ENCODE peak calls at places on chromosome 5, in ten cellular contexts. One of them, this sample, is unnamed.

GRCh38 chr5:97550164-97550563 is 367.1 kb upstream of the RIOK2 start:
- DNase-seq in T1000: no peak
- DNase-seq in activated effector memory CD4-positive, alpha-beta T cell treated with Interleukin-2 at 50 U/mL for 16 hours: no peak
- DNase-seq in hepatocyte: no peak
- DNase-seq in nephron progenitor cell: no peak
- DNase-seq in fibroblast of the aortic adventitia: peak; percentile 28
- DNase-seq in NCI-H774: no peak
- DNase-seq in HT1080: peak; percentile 62
- DNase-seq in mesendoderm: peak; percentile 42
- DNase-seq in SJSA1: no peak
- DNase-seq in this sample: peak; percentile 56

GRCh38 chr5:180438785-180439780 is 55.1 kb upstream of the CNOT6 start:
- DNase-seq in T1000: no peak
- DNase-seq in activated effector memory CD4-positive, alpha-beta T cell treated with Interleukin-2 at 50 U/mL for 16 hours: no peak
- DNase-seq in hepatocyte: no peak
- DNase-seq in nephron progenitor cell: no peak
- DNase-seq in fibroblast of the aortic adventitia: no peak
- DNase-seq in NCI-H774: no peak
- DNase-seq in HT1080: no peak
- DNase-seq in mesendoderm: no peak
- DNase-seq in SJSA1: no peak
- DNase-seq in this sample: no peak

GRCh38 chr5:51517854-51518253 is 134.6 kb downstream of the ISL1 start:
- DNase-seq in T1000: no peak
- DNase-seq in activated effector memory CD4-positive, alpha-beta T cell treated with Interleukin-2 at 50 U/mL for 16 hours: no peak
- DNase-seq in hepatocyte: no peak
- DNase-seq in nephron progenitor cell: no peak
- DNase-seq in fibroblast of the aortic adventitia: no peak
- DNase-seq in NCI-H774: no peak
- DNase-seq in HT1080: no peak
- DNase-seq in mesendoderm: no peak
- DNase-seq in SJSA1: no peak
- DNase-seq in this sample: no peak

GRCh38 chr5:118580959-118581358 is 407.4 kb downstream of the DTWD2 start:
- DNase-seq in T1000: no peak
- DNase-seq in activated effector memory CD4-positive, alpha-beta T cell treated with Interleukin-2 at 50 U/mL for 16 hours: no peak
- DNase-seq in hepatocyte: no peak
- DNase-seq in nephron progenitor cell: no peak
- DNase-seq in fibroblast of the aortic adventitia: no peak
- DNase-seq in NCI-H774: no peak
- DNase-seq in HT1080: no peak
- DNase-seq in mesendoderm: no peak
- DNase-seq in SJSA1: no peak
- DNase-seq in this sample: no peak

GRCh38 chr5:2207966-2208544 is 325.3 kb upstream of the IRX4 start:
- DNase-seq in T1000: no peak
- DNase-seq in activated effector memory CD4-positive, alpha-beta T cell treated with Interleukin-2 at 50 U/mL for 16 hours: no peak
- DNase-seq in hepatocyte: peak; percentile 73
- DNase-seq in nephron progenitor cell: peak; percentile 73
- DNase-seq in fibroblast of the aortic adventitia: no peak
- DNase-seq in NCI-H774: peak; percentile 48
- DNase-seq in HT1080: peak; percentile 45
- DNase-seq in mesendoderm: peak; percentile 74
- DNase-seq in SJSA1: no peak
- DNase-seq in this sample: no peak

GRCh38 chr5:110956280-110956912 is 115.1 kb upstream of the TSLP start:
- DNase-seq in T1000: no peak
- DNase-seq in activated effector memory CD4-positive, alpha-beta T cell treated with Interleukin-2 at 50 U/mL for 16 hours: no peak
- DNase-seq in hepatocyte: no peak
- DNase-seq in nephron progenitor cell: no peak
- DNase-seq in fibroblast of the aortic adventitia: no peak
- DNase-seq in NCI-H774: no peak
- DNase-seq in HT1080: no peak
- DNase-seq in mesendoderm: no peak
- DNase-seq in SJSA1: no peak
- DNase-seq in this sample: no peak

GRCh38 chr5:149363936-149364335 is 6.1 kb downstream of the PCYOX1L start:
- DNase-seq in T1000: no peak
- DNase-seq in activated effector memory CD4-positive, alpha-beta T cell treated with Interleukin-2 at 50 U/mL for 16 hours: no peak
- DNase-seq in hepatocyte: no peak
- DNase-seq in nephron progenitor cell: no peak
- DNase-seq in fibroblast of the aortic adventitia: no peak
- DNase-seq in NCI-H774: no peak
- DNase-seq in HT1080: no peak
- DNase-seq in mesendoderm: no peak
- DNase-seq in SJSA1: no peak
- DNase-seq in this sample: no peak

GRCh38 chr5:141725909-141726308 is 43.9 kb upstream of the ARAP3 start:
- DNase-seq in T1000: no peak
- DNase-seq in activated effector memory CD4-positive, alpha-beta T cell treated with Interleukin-2 at 50 U/mL for 16 hours: no peak
- DNase-seq in hepatocyte: no peak
- DNase-seq in nephron progenitor cell: no peak
- DNase-seq in fibroblast of the aortic adventitia: no peak
- DNase-seq in NCI-H774: no peak
- DNase-seq in HT1080: no peak
- DNase-seq in mesendoderm: no peak
- DNase-seq in SJSA1: no peak
- DNase-seq in this sample: no peak

GRCh38 chr5:61824396-61824795 is 481.6 kb upstream of the KIF2A start:
- DNase-seq in T1000: no peak
- DNase-seq in activated effector memory CD4-positive, alpha-beta T cell treated with Interleukin-2 at 50 U/mL for 16 hours: no peak
- DNase-seq in hepatocyte: no peak
- DNase-seq in nephron progenitor cell: no peak
- DNase-seq in fibroblast of the aortic adventitia: no peak
- DNase-seq in NCI-H774: no peak
- DNase-seq in HT1080: no peak
- DNase-seq in mesendoderm: no peak
- DNase-seq in SJSA1: no peak
- DNase-seq in this sample: no peak

GRCh38 chr5:53071738-53072137 is 37.8 kb downstream of the MOCS2 start:
- DNase-seq in T1000: no peak
- DNase-seq in activated effector memory CD4-positive, alpha-beta T cell treated with Interleukin-2 at 50 U/mL for 16 hours: no peak
- DNase-seq in hepatocyte: no peak
- DNase-seq in nephron progenitor cell: no peak
- DNase-seq in fibroblast of the aortic adventitia: peak; percentile 27
- DNase-seq in NCI-H774: no peak
- DNase-seq in HT1080: no peak
- DNase-seq in mesendoderm: no peak
- DNase-seq in SJSA1: peak; percentile 45
- DNase-seq in this sample: peak; percentile 13

GRCh38 chr5:157607371-157608161 is 32.0 kb upstream of the ADAM19 start:
- DNase-seq in T1000: peak; percentile 7
- DNase-seq in activated effector memory CD4-positive, alpha-beta T cell treated with Interleukin-2 at 50 U/mL for 16 hours: peak; percentile 56
- DNase-seq in hepatocyte: peak; percentile 32
- DNase-seq in nephron progenitor cell: no peak
- DNase-seq in fibroblast of the aortic adventitia: peak; percentile 43
- DNase-seq in NCI-H774: no peak
- DNase-seq in HT1080: peak; percentile 86
- DNase-seq in mesendoderm: peak; percentile 38
- DNase-seq in SJSA1: peak; percentile 47
- DNase-seq in this sample: peak; percentile 70

GRCh38 chr5:105677291-105677690 is 1993.4 kb downstream of the EFNA5 start:
- DNase-seq in T1000: no peak
- DNase-seq in activated effector memory CD4-positive, alpha-beta T cell treated with Interleukin-2 at 50 U/mL for 16 hours: no peak
- DNase-seq in hepatocyte: no peak
- DNase-seq in nephron progenitor cell: no peak
- DNase-seq in fibroblast of the aortic adventitia: peak; percentile 5
- DNase-seq in NCI-H774: no peak
- DNase-seq in HT1080: no peak
- DNase-seq in mesendoderm: no peak
- DNase-seq in SJSA1: no peak
- DNase-seq in this sample: no peak

GRCh38 chr5:142441638-142442037 is 116.8 kb upstream of the SPRY4 start:
- DNase-seq in T1000: no peak
- DNase-seq in activated effector memory CD4-positive, alpha-beta T cell treated with Interleukin-2 at 50 U/mL for 16 hours: no peak
- DNase-seq in hepatocyte: peak; percentile 22
- DNase-seq in nephron progenitor cell: peak; percentile 27
- DNase-seq in fibroblast of the aortic adventitia: no peak
- DNase-seq in NCI-H774: no peak
- DNase-seq in HT1080: no peak
- DNase-seq in mesendoderm: no peak
- DNase-seq in SJSA1: no peak
- DNase-seq in this sample: peak; percentile 66

GRCh38 chr5:172528440-172528839 is 74.1 kb upstream of the SH3PXD2B start:
- DNase-seq in T1000: no peak
- DNase-seq in activated effector memory CD4-positive, alpha-beta T cell treated with Interleukin-2 at 50 U/mL for 16 hours: no peak
- DNase-seq in hepatocyte: no peak
- DNase-seq in nephron progenitor cell: no peak
- DNase-seq in fibroblast of the aortic adventitia: peak; percentile 25
- DNase-seq in NCI-H774: no peak
- DNase-seq in HT1080: no peak
- DNase-seq in mesendoderm: no peak
- DNase-seq in SJSA1: no peak
- DNase-seq in this sample: no peak

GRCh38 chr5:104171958-104172357 is 609.4 kb upstream of the NUDT12 start:
- DNase-seq in T1000: no peak
- DNase-seq in activated effector memory CD4-positive, alpha-beta T cell treated with Interleukin-2 at 50 U/mL for 16 hours: no peak
- DNase-seq in hepatocyte: no peak
- DNase-seq in nephron progenitor cell: no peak
- DNase-seq in fibroblast of the aortic adventitia: no peak
- DNase-seq in NCI-H774: no peak
- DNase-seq in HT1080: no peak
- DNase-seq in mesendoderm: no peak
- DNase-seq in SJSA1: no peak
- DNase-seq in this sample: no peak

GRCh38 chr5:158464383-158464782 is 605.4 kb upstream of the CLINT1 start:
- DNase-seq in T1000: no peak
- DNase-seq in activated effector memory CD4-positive, alpha-beta T cell treated with Interleukin-2 at 50 U/mL for 16 hours: no peak
- DNase-seq in hepatocyte: no peak
- DNase-seq in nephron progenitor cell: no peak
- DNase-seq in fibroblast of the aortic adventitia: no peak
- DNase-seq in NCI-H774: no peak
- DNase-seq in HT1080: no peak
- DNase-seq in mesendoderm: no peak
- DNase-seq in SJSA1: no peak
- DNase-seq in this sample: peak; percentile 16

GRCh38 chr5:132250547-132250946 is 6.9 kb upstream of the PDLIM4 start:
- DNase-seq in T1000: no peak
- DNase-seq in activated effector memory CD4-positive, alpha-beta T cell treated with Interleukin-2 at 50 U/mL for 16 hours: no peak
- DNase-seq in hepatocyte: no peak
- DNase-seq in nephron progenitor cell: no peak
- DNase-seq in fibroblast of the aortic adventitia: no peak
- DNase-seq in NCI-H774: no peak
- DNase-seq in HT1080: no peak
- DNase-seq in mesendoderm: no peak
- DNase-seq in SJSA1: no peak
- DNase-seq in this sample: no peak

GRCh38 chr5:102891175-102891574 is 136.1 kb downstream of the PAM start:
- DNase-seq in T1000: no peak
- DNase-seq in activated effector memory CD4-positive, alpha-beta T cell treated with Interleukin-2 at 50 U/mL for 16 hours: no peak
- DNase-seq in hepatocyte: no peak
- DNase-seq in nephron progenitor cell: no peak
- DNase-seq in fibroblast of the aortic adventitia: no peak
- DNase-seq in NCI-H774: no peak
- DNase-seq in HT1080: no peak
- DNase-seq in mesendoderm: no peak
- DNase-seq in SJSA1: no peak
- DNase-seq in this sample: no peak

GRCh38 chr5:120436996-120437395 is 27.1 kb upstream of the PRR16 start:
- DNase-seq in T1000: no peak
- DNase-seq in activated effector memory CD4-positive, alpha-beta T cell treated with Interleukin-2 at 50 U/mL for 16 hours: no peak
- DNase-seq in hepatocyte: no peak
- DNase-seq in nephron progenitor cell: no peak
- DNase-seq in fibroblast of the aortic adventitia: no peak
- DNase-seq in NCI-H774: no peak
- DNase-seq in HT1080: no peak
- DNase-seq in mesendoderm: no peak
- DNase-seq in SJSA1: no peak
- DNase-seq in this sample: peak; percentile 38

GRCh38 chr5:140632366-140633080 is 452 bp downstream of the CD14 start:
- DNase-seq in T1000: peak; percentile 38
- DNase-seq in activated effector memory CD4-positive, alpha-beta T cell treated with Interleukin-2 at 50 U/mL for 16 hours: peak; percentile 37
- DNase-seq in hepatocyte: no peak
- DNase-seq in nephron progenitor cell: no peak
- DNase-seq in fibroblast of the aortic adventitia: peak; percentile 71
- DNase-seq in NCI-H774: peak; percentile 42
- DNase-seq in HT1080: no peak
- DNase-seq in mesendoderm: no peak
- DNase-seq in SJSA1: no peak
- DNase-seq in this sample: peak; percentile 52

GRCh38 chr5:171127314-171127713 is 181.7 kb upstream of the TLX3 start:
- DNase-seq in T1000: no peak
- DNase-seq in activated effector memory CD4-positive, alpha-beta T cell treated with Interleukin-2 at 50 U/mL for 16 hours: no peak
- DNase-seq in hepatocyte: no peak
- DNase-seq in nephron progenitor cell: no peak
- DNase-seq in fibroblast of the aortic adventitia: peak; percentile 1
- DNase-seq in NCI-H774: no peak
- DNase-seq in HT1080: no peak
- DNase-seq in mesendoderm: no peak
- DNase-seq in SJSA1: peak; percentile 75
- DNase-seq in this sample: peak; percentile 44

GRCh38 chr5:72815580-72816296 is 723 bp upstream of the TNPO1 start:
- DNase-seq in T1000: no peak
- DNase-seq in activated effector memory CD4-positive, alpha-beta T cell treated with Interleukin-2 at 50 U/mL for 16 hours: no peak
- DNase-seq in hepatocyte: no peak
- DNase-seq in nephron progenitor cell: no peak
- DNase-seq in fibroblast of the aortic adventitia: peak; percentile 55
- DNase-seq in NCI-H774: no peak
- DNase-seq in HT1080: no peak
- DNase-seq in mesendoderm: no peak
- DNase-seq in SJSA1: no peak
- DNase-seq in this sample: no peak

GRCh38 chr5:5080790-5081189 is 59.3 kb upstream of the ADAMTS16 start:
- DNase-seq in T1000: no peak
- DNase-seq in activated effector memory CD4-positive, alpha-beta T cell treated with Interleukin-2 at 50 U/mL for 16 hours: no peak
- DNase-seq in hepatocyte: no peak
- DNase-seq in nephron progenitor cell: no peak
- DNase-seq in fibroblast of the aortic adventitia: no peak
- DNase-seq in NCI-H774: no peak
- DNase-seq in HT1080: no peak
- DNase-seq in mesendoderm: no peak
- DNase-seq in SJSA1: no peak
- DNase-seq in this sample: no peak

GRCh38 chr5:2810644-2811043 is 59.2 kb upstream of the IRX2 start:
- DNase-seq in T1000: no peak
- DNase-seq in activated effector memory CD4-positive, alpha-beta T cell treated with Interleukin-2 at 50 U/mL for 16 hours: no peak
- DNase-seq in hepatocyte: no peak
- DNase-seq in nephron progenitor cell: no peak
- DNase-seq in fibroblast of the aortic adventitia: no peak
- DNase-seq in NCI-H774: no peak
- DNase-seq in HT1080: no peak
- DNase-seq in mesendoderm: no peak
- DNase-seq in SJSA1: no peak
- DNase-seq in this sample: no peak

GRCh38 chr5:73999306-73999705 is 373.3 kb downstream of the ARHGEF28 start:
- DNase-seq in T1000: no peak
- DNase-seq in activated effector memory CD4-positive, alpha-beta T cell treated with Interleukin-2 at 50 U/mL for 16 hours: no peak
- DNase-seq in hepatocyte: no peak
- DNase-seq in nephron progenitor cell: no peak
- DNase-seq in fibroblast of the aortic adventitia: no peak
- DNase-seq in NCI-H774: no peak
- DNase-seq in HT1080: no peak
- DNase-seq in mesendoderm: no peak
- DNase-seq in SJSA1: no peak
- DNase-seq in this sample: no peak

GRCh38 chr5:158809310-158809709 is 290.4 kb downstream of the EBF1 start:
- DNase-seq in T1000: no peak
- DNase-seq in activated effector memory CD4-positive, alpha-beta T cell treated with Interleukin-2 at 50 U/mL for 16 hours: no peak
- DNase-seq in hepatocyte: no peak
- DNase-seq in nephron progenitor cell: no peak
- DNase-seq in fibroblast of the aortic adventitia: no peak
- DNase-seq in NCI-H774: no peak
- DNase-seq in HT1080: no peak
- DNase-seq in mesendoderm: no peak
- DNase-seq in SJSA1: no peak
- DNase-seq in this sample: no peak

GRCh38 chr5:78050888-78051287 is 243.6 kb downstream of the AP3B1 start:
- DNase-seq in T1000: no peak
- DNase-seq in activated effector memory CD4-positive, alpha-beta T cell treated with Interleukin-2 at 50 U/mL for 16 hours: no peak
- DNase-seq in hepatocyte: no peak
- DNase-seq in nephron progenitor cell: no peak
- DNase-seq in fibroblast of the aortic adventitia: no peak
- DNase-seq in NCI-H774: peak; percentile 18
- DNase-seq in HT1080: no peak
- DNase-seq in mesendoderm: no peak
- DNase-seq in SJSA1: peak; percentile 67
- DNase-seq in this sample: peak; percentile 70

GRCh38 chr5:93642526-93642925 is 59.5 kb downstream of the NR2F1 start:
- DNase-seq in T1000: no peak
- DNase-seq in activated effector memory CD4-positive, alpha-beta T cell treated with Interleukin-2 at 50 U/mL for 16 hours: no peak
- DNase-seq in hepatocyte: no peak
- DNase-seq in nephron progenitor cell: no peak
- DNase-seq in fibroblast of the aortic adventitia: no peak
- DNase-seq in NCI-H774: no peak
- DNase-seq in HT1080: no peak
- DNase-seq in mesendoderm: no peak
- DNase-seq in SJSA1: no peak
- DNase-seq in this sample: no peak